ENCODE peak calls at places on chromosome X, in ten cellular contexts. T is A549; G is T-cell; J is osteoblast; S is stimulated activated CD4-positive, alpha-beta T cell treated with anti-CD3 and anti-CD28 coated beads, Interleukin-15, amount 100 ng/mL, for 1 hour; Q is activated T-cell treated with anti-CD3 and anti-CD28 coated beads, Interleukin-2, amount 50 U/mL, for 72 hours; V is ACHN; C is Right ventricle myocardium superior; Y is T-helper 17 cell; I is astrocyte of the hippocampus. X is an unnamed sample.

GRCh38 chrX:86016189-86016588 is 31.2 kb downstream of the CHM start:
- DNase-seq in T (no peak), G (no peak), J (no peak), S (no peak), Q (no peak), V (no peak), C (no peak), Y (no peak), I (no peak), X (no peak)

GRCh38 chrX:16603822-16604221 is 46.1 kb upstream of the S100G start:
- DNase-seq in T (no peak), G (no peak), J (no peak), S (no peak), Q (peak; percentile 4), V (no peak), C (no peak), Y (no peak), I (no peak), X (no peak)

GRCh38 chrX:2550288-2551020 is 49.7 kb upstream of the DHRSX start:
- DNase-seq in T (no peak), G (no peak), J (no peak), S (no peak), Q (no peak), V (no peak), C (no peak), Y (no peak), I (no peak), X (no peak)

GRCh38 chrX:10102046-10102704 is 54.6 kb upstream of the CLCN4 start:
- DNase-seq in T (no peak), G (no peak), J (no peak), S (no peak), Q (no peak), V (no peak), C (no peak), Y (no peak), I (no peak), X (no peak)

GRCh38 chrX:82589410-82589809 is 918.7 kb upstream of the POU3F4 start:
- DNase-seq in T (peak; percentile 1), G (no peak), J (no peak), S (no peak), Q (no peak), V (no peak), C (no peak), Y (no peak), I (peak; percentile 5), X (no peak)

GRCh38 chrX:131745942-131746489 is 202.1 kb downstream of the OR13H1 start:
- DNase-seq in T (no peak), G (no peak), J (no peak), S (no peak), Q (no peak), V (no peak), C (no peak), Y (no peak), I (no peak), X (no peak)

GRCh38 chrX:2351999-2352995 is 148.5 kb downstream of the DHRSX start:
- DNase-seq in T (peak; percentile 68), G (no peak), J (peak; percentile 92), S (no peak), Q (no peak), V (peak; percentile 51), C (no peak), Y (no peak), I (peak; percentile 92), X (no peak)

GRCh38 chrX:125620715-125621587 is 301.3 kb downstream of the TEX13C start:
- DNase-seq in T (no peak), G (no peak), J (no peak), S (no peak), Q (no peak), V (no peak), C (no peak), Y (no peak), I (no peak), X (no peak)

GRCh38 chrX:137547291-137547690 is 18.6 kb upstream of the ZIC3 start:
- DNase-seq in T (no peak), G (no peak), J (no peak), S (no peak), Q (no peak), V (no peak), C (no peak), Y (no peak), I (no peak), X (no peak)

GRCh38 chrX:36909584-36909983 is 98.6 kb upstream of the FAM47C start:
- DNase-seq in T (no peak), G (no peak), J (no peak), S (no peak), Q (no peak), V (no peak), C (no peak), Y (no peak), I (peak; percentile 11), X (no peak)

GRCh38 chrX:69289046-69289838 is 124.0 kb upstream of the PJA1 start:
- DNase-seq in T (no peak), G (no peak), J (no peak), S (no peak), Q (no peak), V (no peak), C (no peak), Y (no peak), I (no peak), X (no peak)

GRCh38 chrX:109992203-109992602 is 10.7 kb upstream of the TMEM164 start:
- DNase-seq in T (no peak), G (no peak), J (no peak), S (no peak), Q (no peak), V (no peak), C (no peak), Y (no peak), I (no peak), X (no peak)

GRCh38 chrX:13750204-13750603 is 15.7 kb downstream of the OFD1 start:
- DNase-seq in T (peak; percentile 46), G (no peak), J (peak; percentile 42), S (no peak), Q (no peak), V (peak; percentile 46), C (no peak), Y (no peak), I (peak; percentile 54), X (no peak)

GRCh38 chrX:36930491-36930890 is 77.7 kb upstream of the FAM47C start:
- DNase-seq in T (no peak), G (no peak), J (no peak), S (no peak), Q (no peak), V (no peak), C (no peak), Y (no peak), I (no peak), X (no peak)

GRCh38 chrX:11053351-11053750 is 57.8 kb upstream of the HCCS start:
- DNase-seq in T (no peak), G (no peak), J (no peak), S (no peak), Q (no peak), V (no peak), C (no peak), Y (no peak), I (no peak), X (no peak)

GRCh38 chrX:10010686-10011085 is 43.5 kb downstream of the CLDN34 start:
- DNase-seq in T (no peak), G (no peak), J (no peak), S (no peak), Q (no peak), V (no peak), C (no peak), Y (no peak), I (no peak), X (no peak)

GRCh38 chrX:12972867-12973560 is 1.9 kb upstream of the TMSB4X start:
- DNase-seq in T (no peak), G (no peak), J (peak; percentile 35), S (no peak), Q (no peak), V (no peak), C (no peak), Y (no peak), I (no peak), X (no peak)

GRCh38 chrX:129523076-129524055 is at the start of gene SMARCA1:
- DNase-seq in T (peak; percentile 67), G (no peak), J (peak; percentile 93), S (no peak), Q (no peak), V (peak; percentile 51), C (peak; percentile 57), Y (no peak), I (peak; percentile 75), X (peak; percentile 34)

GRCh38 chrX:38206036-38206435 is 14.6 kb downstream of the SRPX start:
- DNase-seq in T (no peak), G (no peak), J (no peak), S (no peak), Q (no peak), V (no peak), C (no peak), Y (no peak), I (no peak), X (no peak)

GRCh38 chrX:47854474-47854873 is 17.8 kb downstream of the ZNF81 start:
- DNase-seq in T (no peak), G (no peak), J (no peak), S (no peak), Q (peak; percentile 5), V (peak; percentile 0), C (peak; percentile 41), Y (no peak), I (peak; percentile 42), X (no peak)

GRCh38 chrX:38166478-38167083 is 54.1 kb downstream of the SRPX start:
- DNase-seq in T (peak; percentile 4), G (no peak), J (no peak), S (no peak), Q (peak; percentile 3), V (peak; percentile 14), C (no peak), Y (no peak), I (peak; percentile 35), X (no peak)

GRCh38 chrX:16457239-16457638 is 192.7 kb upstream of the S100G start:
- DNase-seq in T (no peak), G (no peak), J (no peak), S (no peak), Q (no peak), V (no peak), C (no peak), Y (no peak), I (no peak), X (no peak)

GRCh38 chrX:40109288-40110008 is 11.7 kb upstream of the BCOR start:
- DNase-seq in T (peak; percentile 37), G (no peak), J (peak; percentile 93), S (no peak), Q (no peak), V (peak; percentile 36), C (peak; percentile 74), Y (no peak), I (peak; percentile 81), X (no peak)

GRCh38 chrX:17697191-17697590 is 40.1 kb upstream of the SCML1 start:
- DNase-seq in T (no peak), G (no peak), J (no peak), S (no peak), Q (no peak), V (no peak), C (no peak), Y (no peak), I (no peak), X (no peak)

GRCh38 chrX:111170017-111170416 is 74.0 kb downstream of the PAK3 start:
- DNase-seq in T (no peak), G (no peak), J (no peak), S (no peak), Q (no peak), V (no peak), C (no peak), Y (no peak), I (no peak), X (no peak)

GRCh38 chrX:135112096-135112729 is 8.1 kb downstream of the ETDB start:
- DNase-seq in T (peak; percentile 14), G (no peak), J (no peak), S (no peak), Q (peak; percentile 39), V (peak; percentile 17), C (no peak), Y (peak; percentile 23), I (peak; percentile 46), X (no peak)

GRCh38 chrX:81316163-81316562 is 114.3 kb downstream of the SH3BGRL start:
- DNase-seq in T (no peak), G (no peak), J (no peak), S (no peak), Q (no peak), V (no peak), C (no peak), Y (no peak), I (peak; percentile 35), X (no peak)

GRCh38 chrX:84469226-84469625 is 33.0 kb downstream of the HDX start:
- DNase-seq in T (no peak), G (no peak), J (no peak), S (no peak), Q (no peak), V (peak; percentile 17), C (no peak), Y (no peak), I (peak; percentile 40), X (no peak)